ENCODE peak calls at places on chromosomes 7 and 10, in five cellular contexts. G, E, Z, X and Y are unnamed samples. For H3K36me3, the result is how much of the 10 kb centered on the place peaks cover.

GRCh38 chr10:31896972-31897384 is 31.7 kb downstream of the ARHGAP12 start:
- DNase-seq in G (no peak), E (no peak), Z (peak), X (peak), Y (no peak)

GRCh38 chr7:142496545-142496991 is 238.7 kb upstream of the PRSS58 start:
- DNase-seq in G (no peak), E (no peak), Z (no peak), X (peak), Y (no peak)

GRCh38 chr10:99672884-99673283 is 13.6 kb downstream of the ENTPD7 start:
- DNase-seq in G (no peak), E (no peak), Z (peak), X (peak), Y (no peak)

GRCh38 chr7:114879554-114879953 is 42.3 kb upstream of the MDFIC start:
- DNase-seq in G (no peak), E (no peak), Z (peak), X (peak), Y (no peak)

GRCh38 chr7:27176962-27177794 is 3.1 kb upstream of the HOXA10 start:
- DNase-seq in G (no peak), E (peak), Z (no peak), X (no peak), Y (no peak)

GRCh38 chr7:104137511-104137910 is 70.3 kb downstream of the ORC5 start:
- DNase-seq in G (no peak), E (no peak), Z (no peak), X (no peak), Y (no peak)

GRCh38 chr10:91587710-91588638 is 44.9 kb downstream of the PPP1R3C start:
- DNase-seq in G (no peak), E (no peak), Z (peak), X (peak), Y (no peak)

GRCh38 chr10:1467450-1467849 is 269.9 kb downstream of the ADARB2 start:
- DNase-seq in G (no peak), E (no peak), Z (no peak), X (no peak), Y (no peak)

GRCh38 chr10:92850186-92850585 is 1.9 kb downstream of the EXOC6 start:
- DNase-seq in G (no peak), E (no peak), Z (no peak), X (peak), Y (no peak)

GRCh38 chr10:79378383-79378646 is 31.0 kb downstream of the PPIF start:
- DNase-seq in G (peak), E (no peak), Z (no peak), X (no peak), Y (no peak)

GRCh38 chr10:95572451-95572850 is 11.3 kb upstream of the SORBS1 start:
- DNase-seq in G (no peak), E (no peak), Z (no peak), X (no peak), Y (no peak)

GRCh38 chr7:127858091-127858914 is 172.9 kb downstream of the LRRC4 start:
- DNase-seq in G (peak), E (no peak), Z (no peak), X (no peak), Y (no peak)

GRCh38 chr7:139068543-139069399 is 32.9 kb upstream of the ZC3HAV1L start:
- DNase-seq in G (no peak), E (no peak), Z (no peak), X (no peak), Y (no peak)
- H3K36me3 ChIP-seq in G (under half), E (under half), Z (under half), X (under half), Y (half or more)

GRCh38 chr10:97302088-97302791 is 9.8 kb upstream of the ARHGAP19 start:
- DNase-seq in G (no peak), E (no peak), Z (no peak), X (no peak), Y (no peak)
- H3K4me3 ChIP-seq in G (no peak), E (no peak), Z (no peak), X (no peak), Y (no peak)

DNA sequence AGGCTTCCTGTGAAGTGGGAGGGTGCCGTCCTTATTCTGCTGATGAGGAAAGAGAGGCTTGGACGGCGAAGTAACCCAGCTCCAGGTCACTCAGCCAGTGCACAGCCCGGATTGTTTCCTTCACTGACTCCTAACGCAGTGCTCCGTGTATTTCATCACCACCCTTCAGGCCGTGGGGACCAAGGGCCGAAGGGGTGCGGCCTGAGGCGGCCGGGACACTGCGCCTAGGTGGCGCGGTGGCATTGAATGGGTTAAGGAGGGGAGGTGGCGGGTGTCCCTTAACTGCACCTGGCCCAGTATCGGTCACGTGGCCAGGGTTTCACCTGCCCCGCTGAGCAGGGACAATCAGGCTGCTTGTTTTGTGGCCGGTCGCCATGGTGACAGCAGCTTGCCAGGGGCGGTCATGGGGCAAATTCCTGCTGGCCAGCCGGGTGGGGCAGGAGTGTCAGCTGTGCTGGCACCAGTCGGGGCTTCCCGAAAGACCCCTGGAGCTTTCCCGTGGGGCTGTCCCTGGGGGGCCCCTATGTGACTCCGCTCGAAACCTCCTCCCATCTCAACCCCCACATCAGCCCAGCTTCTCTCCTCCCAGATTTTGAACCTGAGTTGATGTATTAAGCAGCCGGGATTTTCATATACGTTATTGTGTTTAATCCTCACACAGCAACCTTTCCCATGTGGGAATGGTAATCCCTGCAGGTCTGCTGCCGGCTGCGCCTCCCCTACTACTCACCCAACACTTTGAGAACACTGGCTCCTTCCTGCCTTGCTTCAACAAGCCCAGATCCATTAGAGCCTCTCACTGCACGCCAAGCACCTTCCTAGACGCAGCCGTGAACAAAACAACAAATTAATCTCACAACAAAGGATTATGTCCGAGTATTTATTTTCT is 4.4 kb upstream of the ABHD11 start:
- DNase-seq in G (peak), E (no peak), Z (no peak), X (no peak), Y (no peak)
- H3K27ac ChIP-seq in G (no peak), E (no peak), Z (no peak), X (no peak), Y (no peak)

DNA sequence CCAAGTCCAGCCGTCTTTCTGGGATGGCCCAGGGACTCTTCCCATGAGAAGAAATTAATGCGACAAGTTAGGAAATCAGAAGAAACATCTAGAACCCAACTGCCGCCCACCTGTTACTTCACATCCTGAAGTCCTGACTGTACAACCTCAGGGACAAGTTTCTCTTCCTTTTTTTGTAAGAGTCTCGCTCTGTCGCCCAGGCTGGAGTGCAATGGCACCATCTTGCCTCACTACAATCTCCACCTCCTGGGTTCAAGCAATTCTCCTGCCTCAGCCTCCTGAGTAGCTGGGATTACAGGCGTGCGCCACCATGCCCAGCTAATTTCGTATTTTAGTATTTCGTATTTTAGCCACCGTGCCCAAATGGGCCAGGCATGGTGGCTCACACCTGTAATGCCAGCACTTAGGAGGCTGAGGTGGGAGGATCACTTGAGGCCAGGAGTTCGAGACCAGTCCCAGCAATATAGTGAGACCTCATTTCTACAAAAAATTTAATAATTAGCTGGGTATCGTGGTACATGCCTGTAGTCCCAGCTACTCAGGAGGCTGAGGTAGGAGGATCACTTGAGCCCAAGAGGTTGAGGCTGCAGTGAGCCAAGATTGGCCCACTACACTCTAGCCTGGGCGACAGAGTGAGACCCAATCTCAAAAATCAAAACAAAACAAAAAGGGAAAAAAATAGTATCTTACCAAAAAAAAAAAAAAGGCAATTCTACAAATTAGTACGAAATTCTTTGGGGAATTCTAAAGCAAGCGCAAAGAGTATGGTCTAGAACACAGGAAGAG is 20.8 kb downstream of the LAT2 start:
- DNase-seq in G (no peak), E (no peak), Z (no peak), X (no peak), Y (no peak)
- H3K36me3 ChIP-seq in G (under half), E (under half), Z (under half), X (under half), Y (under half)

DNA sequence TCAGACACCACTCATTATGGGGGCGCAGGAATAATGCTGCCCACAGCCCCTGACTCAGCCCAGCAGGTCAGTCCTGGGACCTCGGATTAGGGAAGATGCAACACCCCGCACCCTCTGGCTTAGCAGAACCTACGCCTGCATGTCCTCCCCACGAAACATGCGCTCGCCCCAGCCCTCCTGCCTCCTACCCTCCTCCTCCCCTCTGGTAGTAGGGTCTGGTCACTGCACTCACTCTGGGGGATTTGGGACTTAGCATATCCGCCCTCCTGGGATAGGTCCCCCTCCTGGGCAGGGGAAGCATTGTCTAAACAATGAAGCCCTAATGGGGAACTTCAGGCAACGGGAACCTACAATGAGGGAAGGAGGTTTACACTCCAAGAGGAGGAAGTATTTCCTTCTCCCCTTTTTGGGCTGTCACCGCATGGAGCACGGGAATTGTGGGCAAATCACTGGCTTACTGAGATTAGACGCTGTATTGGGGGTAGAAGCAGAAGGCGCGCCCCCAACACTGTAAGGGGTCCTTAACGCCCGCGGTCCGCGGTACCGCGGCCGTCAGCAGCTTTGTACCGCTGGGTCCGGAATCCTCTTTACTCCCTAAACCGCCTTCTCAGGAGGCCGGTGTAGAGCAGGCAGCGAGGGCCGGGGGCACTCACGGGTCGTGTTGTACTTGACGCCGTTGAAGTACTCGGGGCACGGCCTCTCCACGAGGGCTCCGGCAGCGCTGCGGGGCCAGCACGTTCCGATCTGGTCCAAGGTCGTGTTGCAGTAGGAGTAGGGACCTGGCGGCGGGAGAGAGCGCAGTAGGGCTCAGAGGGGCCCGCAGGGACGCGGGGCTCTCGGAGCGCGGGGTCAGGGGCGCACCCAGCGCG is 760 bp downstream of the CRHR2 start:
- DNase-seq in G (no peak), E (no peak), Z (no peak), X (no peak), Y (no peak)
- H3K4me3 ChIP-seq in G (peak), E (peak), Z (peak), X (no peak), Y (peak)

DNA sequence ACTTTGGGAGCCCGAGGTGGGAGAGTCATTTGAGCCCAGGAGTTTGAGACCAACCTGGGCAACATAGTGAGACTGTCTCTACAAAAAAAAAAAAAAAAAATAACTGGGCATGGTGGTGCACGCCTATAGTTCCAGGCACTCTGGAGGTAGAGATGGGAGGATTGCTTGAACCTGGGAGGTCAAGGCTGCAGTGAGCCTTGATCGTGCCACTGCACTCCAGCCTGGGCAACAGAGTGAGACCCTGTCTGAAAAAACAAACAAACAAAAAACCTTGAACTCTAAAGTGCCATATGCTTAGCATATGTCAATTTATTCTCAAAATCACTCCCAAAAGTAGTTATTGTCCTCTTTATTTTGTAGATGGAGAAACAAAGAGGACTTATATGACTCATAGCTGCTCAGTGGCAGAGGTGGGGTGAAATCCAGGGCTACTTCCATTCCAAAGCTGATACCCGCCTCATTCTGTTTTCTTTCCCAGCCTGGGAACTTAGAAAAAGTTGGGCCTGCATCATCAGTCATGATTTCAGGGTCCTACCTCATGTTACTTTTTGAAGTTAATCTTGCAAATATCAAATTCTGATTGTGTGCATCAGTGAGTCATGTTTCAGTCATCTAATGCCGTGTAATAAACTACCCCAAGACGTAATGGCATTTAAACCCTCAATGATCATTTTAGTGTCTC is 13.3 kb downstream of the DHTKD1 start:
- DNase-seq in G (no peak), E (no peak), Z (peak), X (peak), Y (no peak)
- H3K27ac ChIP-seq in G (no peak), E (no peak), Z (peak), X (no peak), Y (no peak)

GRCh38 chr7:157545681-157546060 is 208.9 kb downstream of the DNAJB6 start:
- DNase-seq in G (no peak), E (no peak), Z (no peak), X (no peak), Y (no peak)
- H3K36me3 ChIP-seq in G (under half), E (under half), Z (under half), X (under half), Y (under half)

DNA sequence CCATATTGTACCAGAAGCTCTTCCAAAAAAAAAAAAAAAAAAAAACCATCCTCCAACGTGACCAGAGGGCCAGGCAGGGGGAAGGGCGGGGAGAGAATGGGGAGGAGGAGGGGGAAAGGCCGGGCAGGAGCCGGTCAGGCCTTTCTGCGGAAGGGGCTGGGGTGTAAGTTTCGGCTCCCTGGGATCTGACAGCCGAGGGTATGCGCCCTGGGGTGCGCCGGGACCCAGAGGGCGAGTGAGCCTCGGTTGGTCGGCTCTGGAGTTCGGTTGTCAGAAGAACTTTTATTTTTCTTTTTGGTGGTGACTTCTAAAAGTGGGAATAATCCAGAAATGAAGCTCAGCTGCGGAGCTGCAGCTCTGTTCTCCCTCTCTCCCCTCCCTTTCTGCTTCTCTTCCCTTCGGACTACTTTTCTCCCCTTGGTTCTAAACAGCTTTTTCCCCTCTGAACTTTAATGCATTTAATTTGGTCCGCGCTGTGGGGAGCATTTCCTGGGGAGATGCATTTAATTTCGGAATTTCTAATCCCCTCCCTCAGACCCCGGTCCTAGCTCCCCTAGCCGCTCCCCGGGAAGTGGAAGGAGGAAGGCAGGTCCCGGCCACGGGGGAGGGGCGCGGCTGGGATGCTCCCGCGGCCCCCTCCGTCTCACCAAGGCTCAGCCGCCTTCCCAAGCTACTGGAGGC is 3.9 kb upstream of the PAX2 start:
- DNase-seq in G (no peak), E (no peak), Z (no peak), X (no peak), Y (no peak)
- H3K4me3 ChIP-seq in G (no peak), E (no peak), Z (no peak), X (no peak), Y (no peak)

DNA sequence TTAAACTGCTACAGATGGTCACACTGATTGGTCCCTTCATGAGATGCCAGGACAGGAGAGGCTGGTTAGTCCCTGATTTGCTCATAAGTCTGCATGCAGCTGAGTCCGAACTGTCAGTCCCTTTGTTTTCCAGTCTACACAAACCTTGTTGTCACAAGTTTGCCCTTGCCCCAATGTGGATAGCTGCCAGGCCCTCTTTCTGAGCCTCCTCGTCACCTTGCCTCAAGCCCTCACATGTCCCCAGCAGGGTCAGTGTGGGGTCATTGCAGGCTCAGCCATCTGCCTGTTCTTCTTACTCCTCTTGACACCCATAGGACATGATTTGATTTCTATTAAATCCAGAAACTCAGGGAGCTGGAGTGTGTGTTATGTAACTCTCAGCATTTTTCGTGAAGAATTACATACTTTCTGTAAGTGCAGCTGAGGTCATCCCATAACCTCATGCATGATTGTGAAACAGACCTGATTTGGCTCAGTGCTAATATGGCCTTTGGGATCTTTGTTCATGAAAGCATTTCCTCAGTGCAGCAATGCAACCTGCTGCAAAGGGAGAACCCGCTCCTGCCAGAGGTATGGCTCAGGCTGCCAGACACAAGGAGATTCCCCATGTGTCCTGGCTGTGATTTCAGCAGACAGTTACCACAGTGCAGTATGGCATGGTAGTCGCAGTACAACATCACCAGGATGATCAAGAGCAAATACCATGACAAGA is 70.0 kb upstream of the ZMIZ2 start:
- DNase-seq in G (peak), E (peak), Z (peak), X (peak), Y (no peak)
- H3K27ac ChIP-seq in G (no peak), E (peak), Z (no peak), X (peak), Y (no peak)

DNA sequence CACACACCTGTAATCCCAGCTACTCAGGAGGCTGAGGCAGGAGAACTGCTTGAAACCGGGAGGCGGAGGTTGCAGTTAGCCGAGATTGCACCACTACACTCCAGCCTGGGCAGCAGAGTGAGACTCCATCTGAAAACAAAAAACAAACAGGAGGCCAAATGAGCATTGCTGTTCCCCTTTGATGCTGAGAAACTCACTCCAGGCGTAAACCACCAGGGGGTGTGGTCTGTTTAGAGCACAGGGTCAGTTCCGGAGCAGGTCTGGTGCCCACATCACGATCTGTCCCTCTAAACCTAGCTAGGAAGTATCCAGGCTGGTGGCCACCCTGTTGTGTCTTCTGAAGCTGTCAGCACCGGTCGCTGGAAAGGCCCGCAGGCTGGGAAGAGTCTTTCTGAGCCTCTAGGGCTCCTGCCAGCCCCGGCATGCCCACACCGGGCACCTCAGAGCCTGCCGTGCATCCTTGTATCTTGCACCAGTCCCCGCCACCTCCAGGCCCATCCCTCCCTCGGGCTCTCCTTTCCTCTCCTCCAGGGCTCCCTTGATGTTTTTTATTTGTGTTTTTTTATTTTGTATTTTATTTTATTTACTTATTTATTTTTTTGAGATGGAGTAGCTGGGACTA is 66.3 kb upstream of the SH2B2 start:
- DNase-seq in G (no peak), E (no peak), Z (no peak), X (no peak), Y (no peak)
- H3K36me3 ChIP-seq in G (under half), E (under half), Z (under half), X (under half), Y (under half)